ENCODE peak calls at places on chromosome 9, in five cellular contexts. P is IMR-90, T is H1, H is trophoblast cell, Q is mesenchymal stem cell. R is an unnamed sample. For H3K4me1, the result is how much of the 10 kb centered on the place peaks cover.

GRCh38 chr9:134633362-134634142 is 8.1 kb upstream of the COL5A1 start:
- DNase-seq in P (no peak), T (no peak), H (no peak), Q (no peak), R (no peak)

GRCh38 chr9:114112325-114112724 is 13.2 kb upstream of the KIF12 start:
- DNase-seq in P (no peak), T (no peak), H (peak), Q (no peak), R (no peak)

GRCh38 chr9:14372437-14373318 is 58.7 kb upstream of the NFIB start:
- DNase-seq in P (peak), T (no peak), H (peak), Q (peak), R (no peak)

GRCh38 chr9:88572684-88573083 is 37.7 kb downstream of the NXNL2 start:
- DNase-seq in P (no peak), T (no peak), H (no peak), Q (no peak), R (no peak)

GRCh38 chr9:110767559-110768063 is 99.0 kb downstream of the MUSK start:
- DNase-seq in P (peak), T (no peak), H (no peak), Q (no peak), R (no peak)

GRCh38 chr9:137671196-137671538 is 52.4 kb downstream of the EHMT1 start:
- DNase-seq in P (no peak), T (no peak), H (no peak), Q (no peak), R (no peak)

GRCh38 chr9:107838766-107839165 is 349.2 kb upstream of the KLF4 start:
- DNase-seq in P (no peak), T (no peak), H (no peak), Q (no peak), R (no peak)

GRCh38 chr9:111067472-111067871 is 29.2 kb upstream of the LPAR1 start:
- DNase-seq in P (no peak), T (no peak), H (no peak), Q (no peak), R (no peak)

GRCh38 chr9:110141118-110141797 is 66.7 kb downstream of the C9orf152 start:
- DNase-seq in P (peak), T (no peak), H (peak), Q (peak), R (no peak)

GRCh38 chr9:84822589-84823233 is 153.2 kb downstream of the NTRK2 start:
- DNase-seq in P (no peak), T (no peak), H (no peak), Q (no peak), R (no peak)

GRCh38 chr9:74503219-74503618 is 6.1 kb downstream of the RORB start:
- DNase-seq in P (no peak), T (no peak), H (peak), Q (no peak), R (no peak)

GRCh38 chr9:85268024-85268610 is 473.6 kb downstream of the AGTPBP1 start:
- DNase-seq in P (no peak), T (no peak), H (no peak), Q (no peak), R (no peak)

GRCh38 chr9:105415344-105415980 is 32.4 kb upstream of the FSD1L start:
- DNase-seq in P (peak), T (peak), H (peak), Q (peak), R (peak)

GRCh38 chr9:93020785-93021670 is 37.5 kb upstream of the SUSD3 start:
- DNase-seq in P (no peak), T (no peak), H (no peak), Q (no peak), R (no peak)

GRCh38 chr9:95447660-95448420 is 68.9 kb downstream of the PTCH1 start:
- DNase-seq in P (no peak), T (peak), H (no peak), Q (no peak), R (no peak)

GRCh38 chr9:26744362-26744965 is 148.1 kb downstream of the CAAP1 start:
- DNase-seq in P (peak), T (no peak), H (peak), Q (peak), R (no peak)

GRCh38 chr9:112061152-112061740 is 113.9 kb downstream of the SUSD1 start:
- DNase-seq in P (peak), T (no peak), H (peak), Q (peak), R (no peak)

GRCh38 chr9:95297316-95297715 is 20.2 kb downstream of the FANCC start:
- DNase-seq in P (no peak), T (no peak), H (no peak), Q (no peak), R (no peak)

GRCh38 chr9:114529285-114529684 is 24.0 kb upstream of the WHRN start:
- DNase-seq in P (no peak), T (no peak), H (no peak), Q (no peak), R (no peak)

GRCh38 chr9:111037744-111038335 is 430 bp downstream of the LPAR1 start:
- DNase-seq in P (peak), T (peak), H (peak), Q (peak), R (peak)

GRCh38 chr9:20622330-20623020 is at the start of gene MLLT3:
- DNase-seq in P (peak), T (peak), H (peak), Q (peak), R (peak)

GRCh38 chr9:21559402-21560280 is 77.5 kb upstream of the IFNE start:
- DNase-seq in P (peak), T (peak), H (peak), Q (peak), R (peak)

GRCh38 chr9:113682297-113682771 is 193.8 kb upstream of the ZNF618 start:
- DNase-seq in P (peak), T (peak), H (peak), Q (peak), R (peak)

GRCh38 chr9:136512651-136513066 is 29.8 kb upstream of the SEC16A start:
- DNase-seq in P (no peak), T (no peak), H (no peak), Q (no peak), R (no peak)

GRCh38 chr9:89888677-89889076 is 283.9 kb downstream of the GADD45G start:
- DNase-seq in P (no peak), T (no peak), H (no peak), Q (no peak), R (no peak)

GRCh38 chr9:131500939-131501541 is 1.7 kb upstream of the POMT1 start:
- DNase-seq in P (peak), T (no peak), H (peak), Q (peak), R (no peak)

GRCh38 chr9:136047076-136047774 is 47.9 kb downstream of the NACC2 start:
- DNase-seq in P (no peak), T (no peak), H (no peak), Q (no peak), R (no peak)

GRCh38 chr9:3367185-3367584 is 158.6 kb downstream of the RFX3 start:
- DNase-seq in P (no peak), T (no peak), H (no peak), Q (peak), R (peak)

GRCh38 chr9:73845954-73846690 is 651.0 kb upstream of the RORB start:
- DNase-seq in P (no peak), T (no peak), H (no peak), Q (no peak), R (peak)

DNA sequence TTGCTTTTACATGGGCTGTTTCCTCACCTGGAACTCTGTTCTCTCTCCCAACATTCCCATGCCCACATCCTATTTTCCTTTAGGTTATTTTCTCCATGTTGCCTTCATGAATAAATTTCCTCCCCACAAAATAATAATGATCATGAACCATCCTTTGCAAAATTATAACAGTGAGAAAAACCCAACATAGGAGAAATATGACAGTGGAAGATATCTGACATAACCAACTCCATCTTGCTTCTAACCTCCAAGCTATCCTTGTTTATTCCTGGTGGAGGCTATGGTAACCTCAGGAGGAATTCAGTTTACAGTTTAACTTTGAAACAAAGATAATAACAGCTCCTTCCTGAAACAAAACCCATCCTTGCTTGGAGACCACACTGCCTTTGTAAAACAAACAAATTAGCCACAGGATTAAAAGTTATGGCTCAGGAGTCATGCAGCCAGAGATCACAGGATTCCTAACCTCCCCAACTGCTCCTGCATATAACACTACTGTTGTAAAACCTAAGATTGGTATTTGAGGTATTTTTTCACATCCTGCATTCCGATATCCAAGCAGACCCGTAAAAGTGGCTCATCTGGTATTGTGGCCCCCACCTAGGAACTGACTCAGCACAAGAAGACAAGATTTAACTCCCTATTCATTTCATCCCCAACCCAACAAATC is 212.4 kb downstream of the TRIM32 start:
- DNase-seq in P (peak), T (no peak), H (peak), Q (peak), R (no peak)
- H3K4me1 ChIP-seq in P (under half), T (under half), H (under half), Q (under half), R (under half)

GRCh38 chr9:133132174-133132573 is 11.1 kb upstream of the RALGDS start:
- DNase-seq in P (no peak), T (no peak), H (no peak), Q (no peak), R (no peak)

GRCh38 chr9:133133680-133134418 is 12.8 kb upstream of the RALGDS start:
- DNase-seq in P (peak), T (no peak), H (peak), Q (peak), R (no peak)

GRCh38 chr9:133137451-133138231 is 16.6 kb upstream of the RALGDS start:
- DNase-seq in P (no peak), T (no peak), H (no peak), Q (no peak), R (no peak)

GRCh38 chr9:133135193-133135745 is 14.2 kb upstream of the RALGDS start:
- DNase-seq in P (peak), T (no peak), H (peak), Q (peak), R (no peak)

DNA sequence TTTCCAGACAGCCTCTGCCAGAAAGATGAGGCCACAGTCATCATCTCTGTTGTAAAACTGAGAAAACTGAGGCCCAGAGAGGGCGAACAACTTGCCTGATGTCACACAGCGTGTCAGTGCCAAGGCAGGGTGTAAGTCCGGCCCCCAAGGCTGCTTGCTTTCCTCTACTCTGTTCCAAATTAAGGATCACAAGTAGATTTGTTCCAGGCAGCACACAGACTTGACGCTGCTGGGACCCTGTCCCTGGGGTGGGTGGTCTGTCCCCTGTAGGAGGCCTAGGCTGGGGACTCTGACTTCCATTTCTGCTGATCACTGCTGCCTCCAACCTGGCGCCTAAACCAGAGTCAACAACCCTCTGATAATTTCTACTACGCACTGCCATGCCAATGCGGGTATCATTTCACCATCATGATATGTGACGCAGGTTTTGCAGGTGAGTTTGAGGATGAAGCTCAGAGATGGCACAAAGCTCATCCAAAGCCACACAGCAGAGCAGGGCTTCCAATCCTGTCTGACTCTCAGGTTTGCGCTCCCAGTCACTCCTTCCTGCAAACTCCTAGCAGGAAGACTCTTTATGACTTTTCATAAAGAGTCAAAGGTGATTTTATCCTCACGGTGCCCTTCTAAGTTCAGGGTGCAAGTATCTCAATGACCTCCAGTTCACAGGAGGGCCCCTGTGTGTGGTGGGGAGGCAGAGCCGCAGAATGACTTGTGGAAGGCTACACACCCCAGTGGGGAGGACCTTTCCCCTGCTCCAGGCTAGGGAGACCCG is 13.6 kb upstream of the RALGDS start:
- DNase-seq in P (no peak), T (no peak), H (no peak), Q (no peak), R (no peak)
- H4K91ac ChIP-seq in P (peak), T (no peak), H (peak), Q (peak), R (peak)

GRCh38 chr9:97694768-97695167 is 2.4 kb downstream of the XPA start:
- DNase-seq in P (no peak), T (no peak), H (no peak), Q (no peak), R (no peak)
- H3K4me3 ChIP-seq in P (no peak), T (no peak), H (no peak), Q (peak), R (no peak)

GRCh38 chr9:122088880-122089567 is 4.1 kb downstream of the TTLL11 start:
- DNase-seq in P (no peak), T (no peak), H (no peak), Q (no peak), R (no peak)

GRCh38 chr9:122084276-122084675 is 8.8 kb downstream of the TTLL11 start:
- DNase-seq in P (no peak), T (no peak), H (no peak), Q (no peak), R (no peak)

GRCh38 chr9:122086873-122087272 is 6.2 kb downstream of the TTLL11 start:
- DNase-seq in P (no peak), T (no peak), H (no peak), Q (no peak), R (no peak)

GRCh38 chr9:122087406-122088200 is 5.5 kb downstream of the TTLL11 start:
- DNase-seq in P (peak), T (no peak), H (no peak), Q (peak), R (no peak)

DNA sequence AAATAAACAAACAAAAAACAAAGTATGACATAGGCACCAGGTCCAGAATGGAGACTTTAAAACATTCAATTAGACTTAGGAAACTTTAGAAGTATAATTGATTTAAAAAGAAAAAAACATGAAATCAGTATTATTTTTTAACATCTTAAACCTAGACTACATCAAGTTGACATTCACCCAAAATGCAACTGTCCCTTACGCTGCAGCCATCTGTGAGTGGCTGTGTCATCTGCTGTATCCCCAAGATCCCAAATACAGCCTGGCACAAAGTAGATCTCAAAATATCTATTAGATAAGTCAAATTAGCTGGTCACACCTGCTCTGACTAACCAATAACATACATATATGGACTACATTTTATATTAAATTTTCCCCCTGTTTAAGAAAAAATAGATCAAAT is 7.8 kb downstream of the TTLL11 start:
- DNase-seq in P (no peak), T (no peak), H (no peak), Q (no peak), R (no peak)
- H3K4me1 ChIP-seq in P (under half), T (under half), H (under half), Q (under half), R (under half)